ENCODE peak calls at places on chromosomes 16 and 17, in seven cellular contexts. Y, T, L, W, F, A and D are unnamed samples.

GRCh38 chr16:77059441-77059840 is 131.5 kb upstream of the MON1B start:
- DNase-seq in F (no peak), Y (no peak), T (no peak), W (no peak), L (no peak), A (peak), D (no peak)

GRCh38 chr16:48158296-48158695 is 2.5 kb upstream of the ABCC12 start:
- DNase-seq in F (peak), T (peak), W (no peak), A (peak), Y (no peak), L (peak), D (no peak)

GRCh38 chr16:83330251-83330650 is 477.5 kb upstream of the HSBP1 start:
- DNase-seq in T (peak), Y (no peak), F (no peak), A (no peak), L (no peak), W (no peak), D (no peak)

GRCh38 chr17:81249233-81250040 is 10.3 kb downstream of the NDUFAF8 start:
- DNase-seq in Y (no peak), A (peak), T (no peak), F (no peak), W (no peak), L (no peak), D (no peak)

GRCh38 chr17:63516910-63517824 is 6.0 kb upstream of the KCNH6 start:
- DNase-seq in Y (no peak), F (no peak), A (peak), L (peak), W (no peak), T (peak), D (no peak)

GRCh38 chr17:45129426-45129939 is 2.8 kb downstream of the PLCD3 start:
- DNase-seq in W (no peak), Y (no peak), F (no peak), L (no peak), A (no peak), T (peak), D (no peak)

GRCh38 chr16:20763461-20764232 is at the start of gene ACSM3:
- DNase-seq in W (no peak), L (peak), T (peak), Y (no peak), A (peak), F (peak), D (no peak)

GRCh38 chr17:73156887-73157870 is 7.6 kb upstream of the SSTR2 start:
- DNase-seq in Y (no peak), F (no peak), A (no peak), T (peak), L (no peak), W (no peak), D (no peak)

GRCh38 chr16:59697746-59698145 is 963.6 kb upstream of the GOT2 start:
- DNase-seq in L (no peak), Y (no peak), T (no peak), W (no peak), F (no peak), A (no peak), D (no peak)

GRCh38 chr17:78785011-78785662 is 3.1 kb upstream of the CYTH1 start:
- DNase-seq in Y (no peak), A (no peak), W (no peak), F (no peak), L (no peak), T (no peak), D (no peak)

GRCh38 chr16:68564367-68564985 is 25.4 kb downstream of the ZFP90 start:
- DNase-seq in W (no peak), Y (no peak), A (peak), L (no peak), F (no peak), T (peak), D (no peak)

GRCh38 chr16:78709137-78709871 is 609.9 kb downstream of the WWOX start:
- DNase-seq in T (peak), A (no peak), F (no peak), W (no peak), Y (no peak), L (no peak), D (no peak)

GRCh38 chr17:77404812-77405581 is 264.2 kb downstream of the SEC14L1 start:
- DNase-seq in W (peak), F (peak), L (peak), T (no peak), Y (no peak), A (peak), D (peak)

GRCh38 chr17:60139438-60140285 is 10.1 kb upstream of the CA4 start:
- DNase-seq in T (peak), L (peak), W (peak), A (peak), Y (peak), F (peak), D (no peak)

GRCh38 chr16:86516618-86517003 is 6.3 kb downstream of the FOXF1 start:
- DNase-seq in L (no peak), T (peak), W (no peak), A (no peak), Y (no peak), F (no peak), D (no peak)

GRCh38 chr16:73036074-73036826 is 11.7 kb downstream of the ZFHX3 start:
- DNase-seq in F (no peak), L (no peak), W (no peak), T (peak), A (no peak), Y (no peak), D (no peak)

GRCh38 chr17:67211742-67212141 is 33.3 kb downstream of the HELZ start:
- DNase-seq in W (no peak), L (no peak), A (peak), F (no peak), Y (no peak), T (no peak), D (no peak)